ENCODE peak calls at places on chromosomes 16 and 17, in nine cellular contexts. X, G, F, S, E, Q, N, K and I are unnamed samples.

GRCh38 chr16:57426356-57426755 is 20.8 kb downstream of the CIAPIN1 start:
- DNase-seq in G (no peak), Q (no peak), F (no peak), N (no peak), S (no peak), K (no peak), X (no peak), E (no peak), I (no peak)

GRCh38 chr17:33225509-33225908 is 67.6 kb downstream of the ASIC2 start:
- DNase-seq in E (no peak), F (no peak), Q (no peak), K (no peak), N (no peak), X (no peak), S (no peak), G (no peak), I (no peak)

GRCh38 chr17:1322469-1322868 is 43.0 kb downstream of the TRARG1 start:
- DNase-seq in N (no peak), F (no peak), S (no peak), E (no peak), G (no peak), Q (no peak), X (no peak), K (no peak), I (no peak)

GRCh38 chr17:43816336-43817320 is 16.3 kb downstream of the MPP3 start:
- DNase-seq in Q (no peak), X (no peak), G (no peak), S (no peak), N (no peak), K (no peak), F (no peak), E (no peak), I (no peak)

GRCh38 chr16:64864232-64864803 is 257.5 kb downstream of the CDH11 start:
- DNase-seq in F (no peak), E (no peak), X (no peak), Q (no peak), G (peak), N (no peak), S (no peak), K (no peak), I (no peak)

GRCh38 chr16:78505544-78506371 is 406.3 kb downstream of the WWOX start:
- DNase-seq in Q (peak), G (no peak), N (peak), K (no peak), F (no peak), X (peak), S (peak), E (no peak), I (no peak)

GRCh38 chr16:78742501-78743283 is 643.2 kb downstream of the WWOX start:
- DNase-seq in G (no peak), N (peak), F (no peak), K (no peak), X (no peak), Q (no peak), E (no peak), S (no peak), I (no peak)

GRCh38 chr17:77419547-77420475 is 279.0 kb downstream of the SEC14L1 start:
- DNase-seq in G (no peak), Q (no peak), K (no peak), E (peak), S (no peak), F (peak), N (no peak), X (no peak), I (no peak)

GRCh38 chr17:73121513-73121912 is 29.0 kb upstream of the SLC39A11 start:
- DNase-seq in E (no peak), S (no peak), K (no peak), X (no peak), G (no peak), F (no peak), N (no peak), Q (no peak), I (peak)

GRCh38 chr17:30530346-30531025 is 53.3 kb downstream of the GOSR1 start:
- DNase-seq in N (no peak), E (no peak), K (no peak), Q (no peak), G (no peak), F (no peak), X (no peak), S (no peak), I (no peak)

GRCh38 chr17:47987240-47987835 is 16.4 kb downstream of the CDK5RAP3 start:
- DNase-seq in S (no peak), X (no peak), N (no peak), F (no peak), E (no peak), K (no peak), G (no peak), Q (no peak), I (no peak)

GRCh38 chr17:82698974-82699442 is 510 bp upstream of the RAB40B start:
- DNase-seq in N (no peak), E (no peak), F (no peak), Q (no peak), K (no peak), X (no peak), S (no peak), G (no peak), I (no peak)

GRCh38 chr16:20867585-20867984 is 32.6 kb downstream of the DCUN1D3 start:
- DNase-seq in G (peak), S (no peak), K (no peak), N (no peak), Q (no peak), X (no peak), F (no peak), E (no peak), I (no peak)

GRCh38 chr16:50696126-50696525 is 2.7 kb downstream of the NOD2 start:
- DNase-seq in G (no peak), S (no peak), X (no peak), N (no peak), Q (no peak), K (no peak), E (no peak), F (no peak), I (no peak)